ENCODE peak calls at places on chromosomes 6 and 20, in six cellular contexts. Q, O, L, I, D and W are unnamed samples.

GRCh38 chr6:49327005-49327404 is 136.0 kb downstream of the MMUT start:
- DNase-seq in Q (no peak), O (no peak), L (no peak), I (no peak), D (no peak), W (no peak)

GRCh38 chr6:139364302-139364981 is 10.0 kb downstream of the CITED2 start:
- DNase-seq in Q (peak), O (no peak), L (no peak), I (no peak), D (peak), W (no peak)

GRCh38 chr6:93423542-93423941 is 4.2 kb upstream of the EPHA7 start:
- DNase-seq in Q (no peak), O (no peak), L (peak), I (peak), D (peak), W (no peak)

GRCh38 chr6:124679392-124679791 is 282.8 kb upstream of the RNF217 start:
- DNase-seq in Q (no peak), O (no peak), L (no peak), I (no peak), D (no peak), W (no peak)

GRCh38 chr6:78231002-78231401 is 578.2 kb downstream of the MEI4 start:
- DNase-seq in Q (no peak), O (no peak), L (no peak), I (no peak), D (no peak), W (no peak)

GRCh38 chr20:33656010-33656782 is 5.9 kb upstream of the C20orf144 start:
- DNase-seq in Q (no peak), O (no peak), L (no peak), I (no peak), D (no peak), W (no peak)

GRCh38 chr6:149895702-149896310 is 2.1 kb downstream of the RAET1E start:
- DNase-seq in Q (no peak), O (no peak), L (peak), I (peak), D (no peak), W (no peak)

GRCh38 chr6:44918893-44919292 is 409.2 kb upstream of the RUNX2 start:
- DNase-seq in Q (no peak), O (no peak), L (no peak), I (no peak), D (no peak), W (no peak)